ENCODE peak calls at places on chromosomes 4 and X, in four cellular contexts. One of them, this sample, is unnamed.

GRCh38 chrX:15724911-15725310 is 13.2 kb upstream of the CA5B start:
- DNase-seq in cardiac muscle cell: no peak
- DNase-seq in CD8-positive, alpha-beta memory T cell: no peak
- DNase-seq in left ventricle myocardium inferior: no peak
- DNase-seq in this sample: no peak

GRCh38 chrX:39869846-39870601 is 227.7 kb downstream of the BCOR start:
- DNase-seq in cardiac muscle cell: no peak
- DNase-seq in CD8-positive, alpha-beta memory T cell: peak; percentile 82
- DNase-seq in left ventricle myocardium inferior: no peak
- DNase-seq in this sample: no peak

GRCh38 chrX:16076834-16077233 is 46.5 kb upstream of the GRPR start:
- DNase-seq in cardiac muscle cell: no peak
- DNase-seq in CD8-positive, alpha-beta memory T cell: no peak
- DNase-seq in left ventricle myocardium inferior: no peak
- DNase-seq in this sample: no peak

GRCh38 chr4:120922390-120923200 is at the start of gene PRDM5:
- DNase-seq in cardiac muscle cell: peak; percentile 66
- DNase-seq in CD8-positive, alpha-beta memory T cell: peak; percentile 24
- DNase-seq in left ventricle myocardium inferior: peak; percentile 62
- DNase-seq in this sample: peak; percentile 57

GRCh38 chr4:110754726-110755125 is 131.8 kb upstream of the PITX2 start:
- DNase-seq in cardiac muscle cell: no peak
- DNase-seq in CD8-positive, alpha-beta memory T cell: no peak
- DNase-seq in left ventricle myocardium inferior: no peak
- DNase-seq in this sample: no peak

GRCh38 chr4:1465173-1466033 is 59.2 kb upstream of the NKX1-1 start:
- DNase-seq in cardiac muscle cell: no peak
- DNase-seq in CD8-positive, alpha-beta memory T cell: no peak
- DNase-seq in left ventricle myocardium inferior: no peak
- DNase-seq in this sample: peak; percentile 50

GRCh38 chr4:69120869-69121268 is 24.6 kb downstream of the UGT2B7 start:
- DNase-seq in cardiac muscle cell: no peak
- DNase-seq in CD8-positive, alpha-beta memory T cell: no peak
- DNase-seq in left ventricle myocardium inferior: no peak
- DNase-seq in this sample: no peak

GRCh38 chr4:176818531-176818930 is 25.8 kb upstream of the VEGFC start:
- DNase-seq in cardiac muscle cell: no peak
- DNase-seq in CD8-positive, alpha-beta memory T cell: no peak
- DNase-seq in left ventricle myocardium inferior: no peak
- DNase-seq in this sample: no peak

GRCh38 chrX:120794525-120794975 is 81.1 kb downstream of the CT47B1 start:
- DNase-seq in cardiac muscle cell: no peak
- DNase-seq in CD8-positive, alpha-beta memory T cell: no peak
- DNase-seq in left ventricle myocardium inferior: no peak
- DNase-seq in this sample: no peak

GRCh38 chr4:142683997-142684396 is 162.1 kb downstream of the INPP4B start:
- DNase-seq in cardiac muscle cell: no peak
- DNase-seq in CD8-positive, alpha-beta memory T cell: no peak
- DNase-seq in left ventricle myocardium inferior: no peak
- DNase-seq in this sample: no peak

GRCh38 chrX:72128183-72128834 is 3.4 kb downstream of the RTL5 start:
- DNase-seq in cardiac muscle cell: no peak
- DNase-seq in CD8-positive, alpha-beta memory T cell: no peak
- DNase-seq in left ventricle myocardium inferior: no peak
- DNase-seq in this sample: no peak

GRCh38 chrX:17842769-17843525 is 18.2 kb downstream of the RAI2 start:
- DNase-seq in cardiac muscle cell: no peak
- DNase-seq in CD8-positive, alpha-beta memory T cell: no peak
- DNase-seq in left ventricle myocardium inferior: no peak
- DNase-seq in this sample: no peak

GRCh38 chrX:15815779-15816452 is 25.6 kb downstream of the ZRSR2 start:
- DNase-seq in cardiac muscle cell: peak; percentile 73
- DNase-seq in CD8-positive, alpha-beta memory T cell: no peak
- DNase-seq in left ventricle myocardium inferior: no peak
- DNase-seq in this sample: no peak

GRCh38 chrX:132426695-132427281 is 62.0 kb downstream of the MBNL3 start:
- DNase-seq in cardiac muscle cell: no peak
- DNase-seq in CD8-positive, alpha-beta memory T cell: no peak
- DNase-seq in left ventricle myocardium inferior: no peak
- DNase-seq in this sample: no peak

GRCh38 chr4:175405961-175406360 is 406.1 kb downstream of the GPM6A start:
- DNase-seq in cardiac muscle cell: no peak
- DNase-seq in CD8-positive, alpha-beta memory T cell: no peak
- DNase-seq in left ventricle myocardium inferior: no peak
- DNase-seq in this sample: no peak

GRCh38 chr4:121370729-121371325 is 10.0 kb downstream of the QRFPR start:
- DNase-seq in cardiac muscle cell: peak; percentile 45
- DNase-seq in CD8-positive, alpha-beta memory T cell: no peak
- DNase-seq in left ventricle myocardium inferior: peak; percentile 22
- DNase-seq in this sample: no peak

GRCh38 chr4:153327247-153327646 is 17.2 kb upstream of the MND1 start:
- DNase-seq in cardiac muscle cell: no peak
- DNase-seq in CD8-positive, alpha-beta memory T cell: no peak
- DNase-seq in left ventricle myocardium inferior: no peak
- DNase-seq in this sample: no peak

GRCh38 chr4:188661502-188661901 is 522.3 kb downstream of the TRIML1 start:
- DNase-seq in cardiac muscle cell: no peak
- DNase-seq in CD8-positive, alpha-beta memory T cell: no peak
- DNase-seq in left ventricle myocardium inferior: no peak
- DNase-seq in this sample: no peak

GRCh38 chrX:97563531-97564133 is 679.9 kb downstream of the RPA4 start:
- DNase-seq in cardiac muscle cell: no peak
- DNase-seq in CD8-positive, alpha-beta memory T cell: peak; percentile 57
- DNase-seq in left ventricle myocardium inferior: peak; percentile 16
- DNase-seq in this sample: peak; percentile 53

GRCh38 chr4:26362745-26363439 is 42.1 kb downstream of the RBPJ start:
- DNase-seq in cardiac muscle cell: no peak
- DNase-seq in CD8-positive, alpha-beta memory T cell: no peak
- DNase-seq in left ventricle myocardium inferior: no peak
- DNase-seq in this sample: no peak

GRCh38 chr4:113064244-113064643 is 14.8 kb downstream of the ANK2 start:
- DNase-seq in cardiac muscle cell: peak; percentile 17
- DNase-seq in CD8-positive, alpha-beta memory T cell: no peak
- DNase-seq in left ventricle myocardium inferior: no peak
- DNase-seq in this sample: no peak

GRCh38 chr4:21046121-21046520 is 345.9 kb downstream of the PACRGL start:
- DNase-seq in cardiac muscle cell: no peak
- DNase-seq in CD8-positive, alpha-beta memory T cell: no peak
- DNase-seq in left ventricle myocardium inferior: no peak
- DNase-seq in this sample: no peak

GRCh38 chrX:67408423-67409079 is 135.3 kb upstream of the AR start:
- DNase-seq in cardiac muscle cell: no peak
- DNase-seq in CD8-positive, alpha-beta memory T cell: no peak
- DNase-seq in left ventricle myocardium inferior: no peak
- DNase-seq in this sample: no peak

GRCh38 chrX:119071381-119071780 is 1.4 kb upstream of the CT47C1 start:
- DNase-seq in cardiac muscle cell: no peak
- DNase-seq in CD8-positive, alpha-beta memory T cell: no peak
- DNase-seq in left ventricle myocardium inferior: no peak
- DNase-seq in this sample: no peak

GRCh38 chrX:16125520-16126149 is 2.3 kb downstream of the GRPR start:
- DNase-seq in cardiac muscle cell: no peak
- DNase-seq in CD8-positive, alpha-beta memory T cell: no peak
- DNase-seq in left ventricle myocardium inferior: no peak
- DNase-seq in this sample: peak; percentile 33

GRCh38 chr4:8547108-8547911 is 32.9 kb upstream of the GPR78 start:
- DNase-seq in cardiac muscle cell: no peak
- DNase-seq in CD8-positive, alpha-beta memory T cell: no peak
- DNase-seq in left ventricle myocardium inferior: no peak
- DNase-seq in this sample: no peak

GRCh38 chr4:47054130-47054529 is 22.8 kb downstream of the GABRB1 start:
- DNase-seq in cardiac muscle cell: no peak
- DNase-seq in CD8-positive, alpha-beta memory T cell: no peak
- DNase-seq in left ventricle myocardium inferior: no peak
- DNase-seq in this sample: no peak

GRCh38 chr4:139921551-139922184 is 232.3 kb downstream of the MAML3 start:
- DNase-seq in cardiac muscle cell: no peak
- DNase-seq in CD8-positive, alpha-beta memory T cell: no peak
- DNase-seq in left ventricle myocardium inferior: no peak
- DNase-seq in this sample: peak; percentile 86

GRCh38 chr4:94454405-94454804 is 2.7 kb downstream of the PDLIM5 start:
- DNase-seq in cardiac muscle cell: no peak
- DNase-seq in CD8-positive, alpha-beta memory T cell: no peak
- DNase-seq in left ventricle myocardium inferior: no peak
- DNase-seq in this sample: no peak

GRCh38 chr4:74433541-74434172 is 11.3 kb upstream of the AREG start:
- DNase-seq in cardiac muscle cell: no peak
- DNase-seq in CD8-positive, alpha-beta memory T cell: no peak
- DNase-seq in left ventricle myocardium inferior: no peak
- DNase-seq in this sample: no peak

GRCh38 chr4:118338518-118338917 is 14.3 kb downstream of the PRSS12 start:
- DNase-seq in cardiac muscle cell: no peak
- DNase-seq in CD8-positive, alpha-beta memory T cell: no peak
- DNase-seq in left ventricle myocardium inferior: no peak
- DNase-seq in this sample: no peak
- H3K4me3 ChIP-seq in cardiac muscle cell: no peak overlapping the region
- H3K4me3 ChIP-seq in CD8-positive, alpha-beta memory T cell: no peak overlapping the region
- H3K4me3 ChIP-seq in left ventricle myocardium inferior: no peak overlapping the region
- H3K4me3 ChIP-seq in this sample: no peak overlapping the region

GRCh38 chrX:130415201-130415600 is 13.4 kb downstream of the RBMX2 start:
- DNase-seq in cardiac muscle cell: no peak
- DNase-seq in CD8-positive, alpha-beta memory T cell: no peak
- DNase-seq in left ventricle myocardium inferior: no peak
- DNase-seq in this sample: no peak
- H3K4me1 ChIP-seq in cardiac muscle cell: no peaks in the 10 kb centered on the region
- H3K4me1 ChIP-seq in CD8-positive, alpha-beta memory T cell: no peaks in the 10 kb centered on the region
- H3K4me1 ChIP-seq in left ventricle myocardium inferior: no peaks in the 10 kb centered on the region
- H3K4me1 ChIP-seq in this sample: no peaks in the 10 kb centered on the region

GRCh38 chrX:38214551-38214950 is 6.1 kb downstream of the SRPX start:
- DNase-seq in cardiac muscle cell: no peak
- DNase-seq in CD8-positive, alpha-beta memory T cell: no peak
- DNase-seq in left ventricle myocardium inferior: no peak
- DNase-seq in this sample: no peak
- H3K4me3 ChIP-seq in cardiac muscle cell: no peak overlapping the region
- H3K4me3 ChIP-seq in CD8-positive, alpha-beta memory T cell: no peak overlapping the region
- H3K4me3 ChIP-seq in left ventricle myocardium inferior: no peak overlapping the region
- H3K4me3 ChIP-seq in this sample: no peak overlapping the region

DNA sequence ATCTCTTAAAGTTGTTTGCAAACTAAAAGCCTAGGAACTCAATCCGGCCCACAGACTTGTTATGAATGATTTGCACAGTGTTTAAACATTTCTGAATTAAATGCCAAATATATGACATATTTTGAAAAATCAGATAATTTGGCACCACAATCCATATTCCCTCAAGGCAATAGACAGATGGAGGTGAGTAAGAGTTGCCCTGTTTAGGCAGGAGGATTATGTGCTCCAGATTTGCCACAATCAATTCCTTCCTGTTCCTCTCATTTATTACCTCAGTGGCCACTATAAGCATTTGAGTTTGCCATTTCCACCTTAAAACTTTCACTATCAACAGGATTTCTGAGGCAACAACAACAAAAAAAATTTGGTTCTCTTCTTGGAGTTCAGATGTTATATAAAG is 18.7 kb downstream of the UBA6 start:
- DNase-seq in cardiac muscle cell: no peak
- DNase-seq in CD8-positive, alpha-beta memory T cell: no peak
- DNase-seq in left ventricle myocardium inferior: no peak
- DNase-seq in this sample: no peak
- H3K4me1 ChIP-seq in cardiac muscle cell: no peaks in the 10 kb centered on the region
- H3K4me1 ChIP-seq in CD8-positive, alpha-beta memory T cell: no peaks in the 10 kb centered on the region
- H3K4me1 ChIP-seq in left ventricle myocardium inferior: no peaks in the 10 kb centered on the region
- H3K4me1 ChIP-seq in this sample: no peaks in the 10 kb centered on the region

DNA sequence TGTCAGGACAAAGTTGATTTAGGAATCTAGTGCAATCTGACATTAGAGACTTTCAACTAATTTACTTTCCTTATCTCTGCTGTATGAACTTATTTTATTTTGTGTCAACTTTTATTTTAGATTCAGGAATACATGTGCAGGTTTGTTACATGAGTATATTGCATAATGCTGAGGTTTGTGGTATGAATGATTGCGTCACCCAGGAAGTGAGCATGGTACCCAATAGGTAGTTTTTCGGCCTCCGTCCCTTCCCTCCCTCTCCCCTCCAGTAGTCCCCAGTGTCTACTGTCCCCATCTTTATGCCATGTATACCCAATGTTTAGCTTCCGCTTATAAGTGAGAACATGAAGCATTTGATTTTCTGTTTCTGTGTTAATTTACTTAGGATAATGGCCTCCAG is 68.7 kb upstream of the TEX13D start:
- DNase-seq in cardiac muscle cell: no peak
- DNase-seq in CD8-positive, alpha-beta memory T cell: peak; percentile 14
- DNase-seq in left ventricle myocardium inferior: no peak
- DNase-seq in this sample: no peak
- H3K4me3 ChIP-seq in cardiac muscle cell: no peak overlapping the region
- H3K4me3 ChIP-seq in CD8-positive, alpha-beta memory T cell: no peak overlapping the region
- H3K4me3 ChIP-seq in left ventricle myocardium inferior: no peak overlapping the region
- H3K4me3 ChIP-seq in this sample: no peak overlapping the region

DNA sequence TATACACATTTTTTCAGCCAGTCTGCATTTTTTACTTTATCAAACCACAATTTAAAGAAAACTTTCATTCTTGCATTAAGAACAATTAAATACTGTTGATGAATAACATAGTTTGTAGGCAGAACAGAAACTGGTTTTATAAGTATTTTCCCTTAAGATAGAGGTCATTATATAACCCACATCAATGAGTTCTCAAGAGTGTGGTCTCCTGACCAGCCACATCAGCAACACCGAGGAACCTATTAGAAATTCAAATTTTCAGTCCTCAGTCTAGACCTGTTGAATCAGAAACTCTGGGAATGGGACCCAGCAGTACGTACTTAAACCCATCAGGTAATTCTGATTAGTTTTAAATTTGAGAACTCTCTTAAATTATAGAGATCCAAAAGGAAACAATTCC is 299.6 kb upstream of the ARSJ start:
- DNase-seq in cardiac muscle cell: no peak
- DNase-seq in CD8-positive, alpha-beta memory T cell: no peak
- DNase-seq in left ventricle myocardium inferior: no peak
- DNase-seq in this sample: no peak
- H3K4me1 ChIP-seq in cardiac muscle cell: no peaks in the 10 kb centered on the region
- H3K4me1 ChIP-seq in CD8-positive, alpha-beta memory T cell: no peaks in the 10 kb centered on the region
- H3K4me1 ChIP-seq in left ventricle myocardium inferior: no peaks in the 10 kb centered on the region
- H3K4me1 ChIP-seq in this sample: no peaks in the 10 kb centered on the region